ENCODE peak calls at places on chromosome 20, in four cellular contexts. W, M, D and Q are unnamed samples.

GRCh38 chr20:10558635-10559187 is 115.1 kb downstream of the JAG1 start:
- DNase-seq in D (peak), W (no peak), M (peak), Q (peak)

GRCh38 chr20:41245086-41245707 is 72.3 kb downstream of the ZHX3 start:
- DNase-seq in W (no peak), D (peak), M (no peak), Q (no peak)

GRCh38 chr20:13267231-13267630 is 46.2 kb downstream of the ISM1 start:
- DNase-seq in D (peak), M (no peak), W (no peak), Q (no peak)

GRCh38 chr20:41444821-41445220 is 78.2 kb upstream of the EMILIN3 start:
- DNase-seq in D (no peak), W (no peak), M (no peak), Q (no peak)

GRCh38 chr20:32479697-32480140 is 105.4 kb downstream of the NOL4L start:
- DNase-seq in W (no peak), D (no peak), M (no peak), Q (no peak)

GRCh38 chr20:62117362-62117646 is 5.0 kb upstream of the LSM14B start:
- DNase-seq in M (no peak), W (no peak), D (no peak), Q (no peak)

GRCh38 chr20:25251019-25251418 is 3.1 kb downstream of the PYGB start:
- DNase-seq in M (no peak), W (no peak), D (no peak), Q (no peak)

GRCh38 chr20:51284871-51285270 is 257.6 kb downstream of the NFATC2 start:
- DNase-seq in M (no peak), W (no peak), D (no peak), Q (no peak)

DNA sequence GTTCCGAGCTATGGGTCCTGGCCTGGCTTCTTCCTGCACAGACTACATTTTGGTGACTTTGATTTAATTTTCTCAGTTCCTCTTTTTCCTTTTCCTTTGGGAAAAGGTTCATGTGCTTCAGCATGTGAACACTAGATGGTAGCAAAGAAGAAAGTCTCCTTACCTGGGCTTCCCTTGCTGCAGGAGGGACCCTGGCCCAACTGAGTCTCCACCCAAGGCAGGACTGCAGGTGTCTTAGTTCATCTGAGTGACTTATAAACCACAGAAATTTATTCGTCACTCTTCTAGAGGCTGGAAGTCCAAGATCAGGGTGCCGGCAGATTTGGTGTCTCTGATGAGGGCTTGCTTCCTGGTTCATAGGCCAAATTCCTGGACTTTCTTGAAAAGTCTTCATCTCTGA is 163.2 kb downstream of the SYCP2 start:
- DNase-seq in W (no peak), M (no peak), D (no peak), Q (no peak)
- TF ChIP-seq CTCF in W (peak), M (no peak), D (no peak), Q (no peak)

GRCh38 chr20:16518068-16518783 is 55.0 kb downstream of the KIF16B start:
- DNase-seq in D (peak), M (peak), W (no peak), Q (no peak)
- TF ChIP-seq CTCF in D (peak), M (peak), W (peak), Q (peak)

GRCh38 chr20:56515657-56516381 is 8.7 kb upstream of the FAM209A start:
- DNase-seq in W (no peak), M (no peak), D (no peak), Q (no peak)
- TF ChIP-seq CTCF in W (peak), M (peak), D (peak), Q (peak)

GRCh38 chr20:43778375-43778774 is 51.6 kb upstream of the GTSF1L start:
- DNase-seq in W (no peak), M (peak), D (no peak), Q (no peak)
- TF ChIP-seq CTCF in W (no peak), M (no peak), D (no peak), Q (no peak)

DNA sequence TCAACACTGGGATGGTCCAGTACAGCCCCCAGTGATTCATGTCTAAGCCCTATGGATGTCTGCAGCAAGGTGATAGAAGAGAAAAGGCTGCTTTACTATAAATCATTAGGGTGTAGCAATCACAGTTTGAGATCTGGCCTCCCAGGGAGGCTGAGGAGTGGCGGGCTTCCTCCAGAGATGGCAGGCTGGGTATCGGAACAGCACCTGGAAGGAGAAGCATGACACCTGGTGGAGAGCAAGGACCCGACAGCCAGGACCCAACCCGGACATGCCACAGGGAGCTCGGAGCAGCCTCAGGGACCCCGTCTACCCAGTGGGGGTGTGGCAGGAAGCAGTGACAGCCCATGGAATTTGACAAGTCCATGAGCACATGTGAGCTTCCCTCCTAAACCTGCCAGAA is 114.8 kb upstream of the CD93 start:
- DNase-seq in W (no peak), M (peak), D (peak), Q (no peak)
- TF ChIP-seq CTCF in W (peak), M (peak), D (peak), Q (peak)

DNA sequence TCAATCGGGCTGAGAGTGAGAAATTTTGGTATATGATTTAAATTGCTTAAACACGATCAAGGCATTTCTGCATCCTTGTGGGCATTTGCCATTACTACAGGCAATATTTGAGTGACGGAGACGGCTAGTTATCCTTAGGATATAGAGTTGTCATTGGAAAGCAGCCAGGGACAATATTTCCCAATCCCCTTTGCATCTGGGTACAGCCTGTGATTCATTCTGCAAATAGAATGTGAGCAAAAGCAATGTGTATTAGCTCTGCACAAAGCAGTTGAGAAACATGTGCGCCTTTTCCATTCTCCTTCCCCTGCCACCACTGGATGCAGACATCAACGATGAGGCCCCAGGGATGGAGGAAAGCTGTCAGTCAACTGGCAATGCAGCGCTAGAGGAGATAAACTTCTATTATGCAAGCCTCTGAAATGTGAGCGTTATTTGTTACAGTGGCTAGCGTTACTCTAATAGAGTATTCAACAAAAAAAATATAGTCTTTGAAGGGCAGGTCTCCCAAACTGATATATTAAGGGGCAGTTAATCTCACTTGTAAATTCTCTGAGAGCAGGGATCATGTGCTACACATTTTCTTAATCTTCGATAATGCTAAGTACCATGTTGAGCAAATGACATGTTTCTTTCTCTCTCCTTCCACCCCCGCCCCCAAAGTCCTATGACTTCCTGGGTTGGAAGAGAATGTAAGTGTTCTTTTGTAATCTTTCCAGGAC is 37.1 kb upstream of the NCOA3 start:
- DNase-seq in M (peak), D (no peak), W (no peak), Q (peak)
- TF ChIP-seq CTCF in M (no peak), D (peak), W (peak), Q (peak)

GRCh38 chr20:37943501-37944455 is 40.9 kb downstream of the VSTM2L start:
- DNase-seq in M (no peak), D (no peak), W (peak), Q (no peak)
- TF ChIP-seq CTCF in M (no peak), D (no peak), W (no peak), Q (no peak)

GRCh38 chr20:64049060-64049886 is at the start of gene SOX18:
- DNase-seq in D (peak), M (peak), W (no peak), Q (no peak)
- TF ChIP-seq CTCF in D (no peak), M (no peak), W (no peak), Q (no peak)

GRCh38 chr20:38896009-38896594 is 30.1 kb upstream of the FAM83D start:
- DNase-seq in D (no peak), M (no peak), W (no peak), Q (no peak)

GRCh38 chr20:38893056-38893455 is 33.2 kb upstream of the FAM83D start:
- DNase-seq in D (no peak), W (no peak), M (no peak), Q (no peak)

GRCh38 chr20:38893485-38894090 is 32.6 kb upstream of the FAM83D start:
- DNase-seq in W (no peak), M (peak), D (peak), Q (no peak)

GRCh38 chr20:38895098-38895949 is 30.9 kb upstream of the FAM83D start:
- DNase-seq in W (no peak), D (no peak), M (no peak), Q (no peak)

DNA sequence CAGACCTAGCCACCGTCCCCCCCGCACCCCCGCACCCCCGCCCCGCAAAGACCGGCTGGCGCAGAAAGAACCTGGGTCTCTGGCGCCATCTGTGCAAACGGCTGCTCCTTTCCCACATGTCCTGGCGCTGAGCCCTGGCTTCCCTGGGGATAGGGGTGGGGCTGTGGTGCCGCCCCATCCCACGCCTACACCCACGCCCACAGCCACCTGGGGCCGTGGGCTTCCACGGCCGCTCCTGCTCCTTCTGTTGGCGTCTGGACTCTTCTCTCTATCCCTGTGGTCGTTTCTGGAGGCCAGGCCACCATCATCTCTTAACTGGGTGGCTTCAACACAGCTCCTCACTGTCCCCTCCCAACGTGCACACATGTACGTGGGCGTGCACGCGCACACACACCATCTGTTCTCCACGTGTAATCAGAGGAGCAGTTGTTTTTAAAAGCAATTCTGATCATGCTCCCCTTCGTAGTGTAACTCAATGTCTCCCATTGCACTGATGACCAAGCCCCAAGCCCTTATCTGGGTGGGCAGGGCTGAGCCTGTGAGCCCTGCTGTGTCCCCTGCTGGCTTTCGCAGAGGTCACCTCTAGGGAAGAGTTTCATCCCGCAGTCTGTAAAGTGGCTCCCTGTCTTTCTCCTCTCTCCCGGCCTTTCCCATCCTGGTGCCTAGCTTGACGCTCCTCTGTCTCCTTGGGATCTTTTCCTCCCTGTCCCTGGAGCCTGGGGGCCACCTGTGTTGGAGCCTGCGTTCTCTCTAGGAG is 31.9 kb upstream of the FAM83D start:
- DNase-seq in W (no peak), M (peak), D (no peak), Q (no peak)
- TF ChIP-seq CTCF in W (peak), M (no peak), D (no peak), Q (no peak)